ENCODE peak calls at places on chromosomes 5 and 9, in five cellular contexts. E is activated naive CD8-positive, alpha-beta T cell treated with anti-CD3 and anti-CD28 coated beads, Interleukin-2, amount 50 U/mL, for 24 hours; B is activated T-helper 9 cell treated with anti-CD3 and anti-CD28 coated beads, Interleukin-2, amount 50 U/mL, for 16 hours; U is RKO; R is M059J. T is an unnamed sample.

GRCh38 chr9:99057665-99058625 is 47.0 kb upstream of the TGFBR1 start:
- DNase-seq in U (no peak), R (peak), E (peak), B (peak), T (peak)

GRCh38 chr5:66987949-66988838 is 208.4 kb downstream of the CD180 start:
- DNase-seq in R (peak), U (peak), B (no peak), E (no peak), T (peak)

GRCh38 chr9:117284414-117284813 is 130.4 kb downstream of the ASTN2 start:
- DNase-seq in E (no peak), R (no peak), U (no peak), B (no peak), T (no peak)

GRCh38 chr5:10439692-10440091 is 2.0 kb upstream of the ROPN1L start:
- DNase-seq in E (no peak), U (no peak), R (no peak), B (no peak), T (no peak)

GRCh38 chr9:35760651-35761050 is 6.6 kb upstream of the MSMP start:
- DNase-seq in U (no peak), E (no peak), B (no peak), R (peak), T (peak)

GRCh38 chr5:109921735-109922395 is 232.1 kb downstream of the MAN2A1 start:
- DNase-seq in E (no peak), R (no peak), U (no peak), B (peak), T (no peak)

GRCh38 chr9:6330958-6331634 is 2.9 kb downstream of the TPD52L3 start:
- DNase-seq in U (no peak), E (no peak), B (no peak), R (no peak), T (no peak)

GRCh38 chr5:76641514-76642120 is 18.4 kb upstream of the F2RL2 start:
- DNase-seq in U (peak), E (peak), B (peak), R (peak), T (peak)

GRCh38 chr5:1930501-1930879 is 47.8 kb upstream of the IRX4 start:
- DNase-seq in E (no peak), U (no peak), B (no peak), R (no peak), T (no peak)

GRCh38 chr5:20572560-20572959 is 584.6 kb upstream of the CDH18 start:
- DNase-seq in E (no peak), B (no peak), U (peak), R (peak), T (peak)

GRCh38 chr5:36692791-36693763 is 86.7 kb downstream of the SLC1A3 start:
- DNase-seq in B (no peak), E (peak), R (peak), U (peak), T (peak)

GRCh38 chr5:176747670-176748072 is 62.7 kb upstream of the UNC5A start:
- DNase-seq in E (no peak), B (no peak), R (no peak), U (no peak), T (no peak)

GRCh38 chr5:158861366-158861765 is 238.3 kb downstream of the EBF1 start:
- DNase-seq in U (no peak), E (no peak), B (no peak), R (no peak), T (no peak)

GRCh38 chr5:31156761-31157160 is 36.7 kb upstream of the CDH6 start:
- DNase-seq in E (no peak), R (no peak), B (no peak), U (no peak), T (no peak)

GRCh38 chr9:15837079-15837679 is 284.3 kb downstream of the CCDC171 start:
- DNase-seq in R (peak), E (peak), U (peak), B (no peak), T (peak)

GRCh38 chr9:121283856-121284732 is 16.1 kb downstream of the GSN start:
- DNase-seq in E (no peak), U (no peak), R (no peak), B (no peak), T (no peak)

T was measured in EH.